ENCODE peak calls at places on chromosomes 5 and 9, in six cellular contexts. O, Q, U, B, S and I are unnamed samples.

GRCh38 chr9:18539203-18539602 is 65.2 kb downstream of the ADAMTSL1 start:
- DNase-seq in O (no peak), Q (no peak), U (no peak), B (no peak), S (no peak), I (no peak)

GRCh38 chr9:37700131-37700530 is 49.4 kb downstream of the FRMPD1 start:
- DNase-seq in O (no peak), Q (no peak), U (no peak), B (no peak), S (no peak), I (no peak)

GRCh38 chr5:26430323-26430722 is 608.1 kb downstream of the CDH9 start:
- DNase-seq in O (no peak), Q (no peak), U (no peak), B (no peak), S (no peak), I (no peak)

GRCh38 chr5:97365918-97366317 is 182.9 kb upstream of the RIOK2 start:
- DNase-seq in O (no peak), Q (no peak), U (no peak), B (no peak), S (no peak), I (no peak)

GRCh38 chr9:125049212-125049611 is 94.1 kb downstream of the SCAI start:
- DNase-seq in O (no peak), Q (no peak), U (no peak), B (no peak), S (no peak), I (no peak)

GRCh38 chr5:98709681-98710080 is 63.8 kb upstream of the RGMB start:
- DNase-seq in O (no peak), Q (no peak), U (no peak), B (no peak), S (no peak), I (no peak)

GRCh38 chr5:133994297-133994989 is 10.3 kb downstream of the VDAC1 start:
- DNase-seq in O (no peak), Q (no peak), U (no peak), B (no peak), S (no peak), I (no peak)

GRCh38 chr5:98927988-98928801 is 612 bp downstream of the CHD1 start:
- DNase-seq in O (peak), Q (peak), U (peak), B (no peak), S (no peak), I (no peak)

GRCh38 chr9:70232476-70232875 is 26.3 kb upstream of the SMC5 start:
- DNase-seq in O (no peak), Q (no peak), U (no peak), B (no peak), S (no peak), I (no peak)

GRCh38 chr9:113701741-113702422 is 174.2 kb upstream of the ZNF618 start:
- DNase-seq in O (no peak), Q (no peak), U (no peak), B (no peak), S (no peak), I (no peak)

GRCh38 chr5:88203977-88204735 is 64.5 kb downstream of the TMEM161B start:
- DNase-seq in O (no peak), Q (no peak), U (no peak), B (no peak), S (no peak), I (no peak)

GRCh38 chr5:137181685-137182084 is 317.4 kb downstream of the SPOCK1 start:
- DNase-seq in O (no peak), Q (no peak), U (no peak), B (no peak), S (no peak), I (no peak)

GRCh38 chr5:179255527-179256228 is 89.6 kb downstream of the ADAMTS2 start:
- DNase-seq in O (no peak), Q (no peak), U (no peak), B (no peak), S (no peak), I (no peak)